ENCODE peak calls at places on chromosomes 4 and X, in nine cellular contexts. Z is H9, Y is mammary epithelial cell, N is T-helper 2 cell, R is tibial artery, J is uterus, U is DMS153, P is tibial nerve, F is GM20000. M is an unnamed sample.

GRCh38 chrX:8967471-8967870 is 66.5 kb downstream of the FAM9B start:
- DNase-seq in Z (no peak), Y (no peak), N (no peak), R (no peak), J (no peak), U (no peak), P (no peak), F (no peak), M (no peak)

GRCh38 chr4:109578846-109579245 is 18.8 kb downstream of the MCUB start:
- DNase-seq in Z (no peak), Y (no peak), N (no peak), R (no peak), J (no peak), U (no peak), P (no peak), F (no peak), M (no peak)

GRCh38 chr4:113358784-113359183 is 309.3 kb downstream of the ANK2 start:
- DNase-seq in Z (no peak), Y (no peak), N (no peak), R (no peak), J (no peak), U (no peak), P (no peak), F (no peak), M (no peak)

GRCh38 chr4:184351560-184352451 is 122.5 kb downstream of the IRF2 start:
- DNase-seq in Z (no peak), Y (no peak), N (no peak), R (no peak), J (no peak), U (no peak), P (no peak), F (no peak), M (no peak)

GRCh38 chrX:39773923-39774803 is 323.6 kb downstream of the BCOR start:
- DNase-seq in Z (no peak), Y (no peak), N (no peak), R (no peak), J (no peak), U (no peak), P (no peak), F (no peak), M (no peak)

GRCh38 chrX:136710324-136710951 is 62.5 kb downstream of the CD40LG start:
- DNase-seq in Z (no peak), Y (peak), N (no peak), R (no peak), J (no peak), U (no peak), P (no peak), F (no peak), M (no peak)

GRCh38 chr4:123856689-123857545 is 460.3 kb downstream of the SPRY1 start:
- DNase-seq in Z (peak), Y (no peak), N (no peak), R (no peak), J (no peak), U (peak), P (no peak), F (no peak), M (no peak)

GRCh38 chr4:52659722-52660261 is 691 bp upstream of the USP46 start:
- DNase-seq in Z (no peak), Y (peak), N (peak), R (peak), J (peak), U (no peak), P (peak), F (peak), M (peak)

GRCh38 chr4:183797041-183797444 is 108.1 kb upstream of the STOX2 start:
- DNase-seq in Z (peak), Y (peak), N (no peak), R (no peak), J (no peak), U (no peak), P (no peak), F (no peak), M (no peak)

GRCh38 chrX:148914783-148915182 is 414.4 kb downstream of the AFF2 start:
- DNase-seq in Z (no peak), Y (no peak), N (no peak), R (no peak), J (no peak), U (no peak), P (no peak), F (peak), M (no peak)

GRCh38 chr4:26839534-26839951 is 21.1 kb upstream of the STIM2 start:
- DNase-seq in Z (no peak), Y (peak), N (no peak), R (no peak), J (no peak), U (no peak), P (no peak), F (no peak), M (no peak)

GRCh38 chrX:134512566-134512965 is 52.6 kb downstream of the HPRT1 start:
- DNase-seq in Z (no peak), Y (peak), N (no peak), R (no peak), J (no peak), U (no peak), P (no peak), F (no peak), M (no peak)

GRCh38 chrX:16653424-16653823 is 3.5 kb downstream of the S100G start:
- DNase-seq in Z (no peak), Y (no peak), N (no peak), R (no peak), J (no peak), U (no peak), P (no peak), F (no peak), M (no peak)

GRCh38 chrX:120517936-120518335 is 42.8 kb downstream of the CUL4B start:
- DNase-seq in Z (no peak), Y (peak), N (no peak), R (no peak), J (no peak), U (no peak), P (no peak), F (no peak), M (no peak)

GRCh38 chrX:11212741-11213140 is 80.5 kb upstream of the AMELX start:
- DNase-seq in Z (peak), Y (no peak), N (no peak), R (no peak), J (no peak), U (no peak), P (no peak), F (no peak), M (no peak)

GRCh38 chrX:20595928-20596550 is 329.3 kb upstream of the RPS6KA3 start:
- DNase-seq in Z (peak), Y (peak), N (no peak), R (no peak), J (no peak), U (no peak), P (no peak), F (no peak), M (no peak)

GRCh38 chrX:69150294-69150960 is 14.8 kb downstream of the PJA1 start:
- DNase-seq in Z (no peak), Y (peak), N (no peak), R (no peak), J (no peak), U (no peak), P (no peak), F (no peak), M (no peak)

GRCh38 chrX:40094900-40095587 is 2.7 kb downstream of the BCOR start:
- DNase-seq in Z (peak), Y (no peak), N (no peak), R (no peak), J (no peak), U (no peak), P (no peak), F (no peak), M (no peak)

GRCh38 chrX:48520976-48521352 is 644 bp upstream of the EBP start:
- DNase-seq in Z (peak), Y (no peak), N (no peak), R (no peak), J (no peak), U (peak), P (no peak), F (no peak), M (no peak)

M was measured in T-helper 9 cell.